ENCODE peak calls at places on chromosomes 6 and 20, in four cellular contexts. Q is NB4, B is MM.1S, L is IMR-90. K is an unnamed sample.
A peak's percentile ranks its signal among the peaks of the same experiment; 100 is the strongest.

GRCh38 chr6:111984081-111984480 is 69.8 kb upstream of the CCN6 start:
- DNase-seq in Q (no peak), B (no peak), L (no peak), K (no peak)

GRCh38 chr6:23589811-23590210 is 536.2 kb upstream of the NRSN1 start:
- DNase-seq in Q (no peak), B (no peak), L (no peak), K (no peak)

GRCh38 chr6:82906951-82907350 is 158.7 kb downstream of the UBE3D start:
- DNase-seq in Q (peak; percentile 65), B (no peak), L (peak; percentile 61), K (no peak)

GRCh38 chr6:69343856-69344255 is 453.0 kb downstream of the LMBRD1 start:
- DNase-seq in Q (no peak), B (no peak), L (no peak), K (no peak)

GRCh38 chr6:144898052-144898689 is 613.0 kb downstream of the UTRN start:
- DNase-seq in Q (no peak), B (no peak), L (peak; percentile 54), K (no peak)

GRCh38 chr6:16438677-16439615 is 200.6 kb downstream of the GMPR start:
- DNase-seq in Q (no peak), B (no peak), L (peak; percentile 70), K (peak; percentile 56)

GRCh38 chr6:66149132-66149531 is 442.1 kb upstream of the EYS start:
- DNase-seq in Q (no peak), B (no peak), L (no peak), K (no peak)

GRCh38 chr6:147756000-147756399 is 247.5 kb downstream of the SAMD5 start:
- DNase-seq in Q (no peak), B (no peak), L (no peak), K (no peak)

GRCh38 chr6:141521440-141521839 is 611.3 kb upstream of the GJE1 start:
- DNase-seq in Q (no peak), B (no peak), L (peak; percentile 34), K (no peak)

GRCh38 chr6:111032493-111033140 is 50.8 kb downstream of the RPF2 start:
- DNase-seq in Q (no peak), B (no peak), L (peak; percentile 50), K (no peak)

GRCh38 chr6:75546401-75546800 is 52.8 kb upstream of the FILIP1 start:
- DNase-seq in Q (peak; percentile 17), B (peak; percentile 17), L (peak; percentile 35), K (no peak)
- TF ChIP-seq CTCF in Q (no peak), B (peak; percentile 39), L (peak; percentile 43), K (no peak)

GRCh38 chr20:20712474-20713243 is at the start of gene RALGAPA2:
- DNase-seq in Q (peak; percentile 100), B (peak; percentile 98), L (peak; percentile 98), K (peak; percentile 98)
- TF ChIP-seq CTCF in Q (no peak), B (no peak), L (no peak), K (no peak)

GRCh38 chr6:4350571-4351505 is 215.5 kb upstream of the ECI2 start:
- DNase-seq in Q (no peak), B (no peak), L (peak; percentile 73), K (no peak)

GRCh38 chr6:4351506-4351852 is 216.1 kb upstream of the ECI2 start:
- DNase-seq in Q (no peak), B (no peak), L (no peak), K (no peak)

GRCh38 chr6:4352731-4353130 is 217.4 kb upstream of the ECI2 start:
- DNase-seq in Q (no peak), B (no peak), L (peak; percentile 34), K (no peak)

GRCh38 chr6:4354181-4354580 is 218.8 kb upstream of the ECI2 start:
- DNase-seq in Q (no peak), B (no peak), L (no peak), K (no peak)

DNA sequence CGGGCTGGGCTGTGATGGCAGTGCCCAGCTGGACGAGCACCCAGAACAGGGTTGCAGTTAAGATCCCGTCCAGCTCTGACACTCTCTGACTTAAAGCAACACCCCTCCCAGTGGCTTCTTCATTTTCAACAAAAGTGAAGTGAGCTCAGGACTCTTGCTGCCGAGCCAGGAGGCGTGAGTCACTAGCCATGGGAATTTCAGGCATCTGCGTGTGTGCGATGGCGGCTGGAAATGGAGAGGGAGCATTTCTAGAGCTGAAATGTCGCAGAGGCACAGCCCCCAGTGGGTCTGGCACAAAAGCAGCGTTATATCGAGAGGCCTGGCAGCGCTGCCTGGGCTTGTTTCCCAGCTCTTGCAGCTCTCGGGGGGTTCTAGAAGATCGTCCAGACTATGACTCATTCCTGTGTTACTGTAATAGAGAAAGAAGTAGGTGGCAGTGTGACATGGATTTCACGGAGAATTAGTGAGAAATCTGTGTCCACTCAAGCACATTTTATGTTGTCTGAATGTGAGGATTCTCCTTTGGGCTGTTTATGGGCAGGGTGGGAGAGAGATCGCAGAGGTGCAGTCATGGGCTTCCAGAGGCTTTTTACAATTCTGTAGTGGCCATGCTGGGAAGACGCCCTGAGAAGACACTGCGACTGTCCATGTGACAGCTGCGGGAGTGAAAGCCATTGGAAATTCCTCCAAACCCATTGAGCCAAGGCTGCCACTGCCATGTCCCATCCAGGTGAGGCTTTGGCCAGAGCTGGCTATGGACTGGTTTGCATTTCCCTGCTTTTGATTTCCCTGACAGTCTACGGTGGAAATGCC is 216.7 kb upstream of the ECI2 start:
- DNase-seq in Q (peak; percentile 30), B (no peak), L (peak; percentile 95), K (no peak)
- TF ChIP-seq CTCF in Q (no peak), B (no peak), L (peak; percentile 2), K (no peak)

GRCh38 chr6:85321926-85322325 is 128.0 kb upstream of the NT5E start:
- DNase-seq in Q (no peak), B (no peak), L (no peak), K (no peak)
- TF ChIP-seq CTCF in Q (no peak), B (no peak), L (no peak), K (no peak)

DNA sequence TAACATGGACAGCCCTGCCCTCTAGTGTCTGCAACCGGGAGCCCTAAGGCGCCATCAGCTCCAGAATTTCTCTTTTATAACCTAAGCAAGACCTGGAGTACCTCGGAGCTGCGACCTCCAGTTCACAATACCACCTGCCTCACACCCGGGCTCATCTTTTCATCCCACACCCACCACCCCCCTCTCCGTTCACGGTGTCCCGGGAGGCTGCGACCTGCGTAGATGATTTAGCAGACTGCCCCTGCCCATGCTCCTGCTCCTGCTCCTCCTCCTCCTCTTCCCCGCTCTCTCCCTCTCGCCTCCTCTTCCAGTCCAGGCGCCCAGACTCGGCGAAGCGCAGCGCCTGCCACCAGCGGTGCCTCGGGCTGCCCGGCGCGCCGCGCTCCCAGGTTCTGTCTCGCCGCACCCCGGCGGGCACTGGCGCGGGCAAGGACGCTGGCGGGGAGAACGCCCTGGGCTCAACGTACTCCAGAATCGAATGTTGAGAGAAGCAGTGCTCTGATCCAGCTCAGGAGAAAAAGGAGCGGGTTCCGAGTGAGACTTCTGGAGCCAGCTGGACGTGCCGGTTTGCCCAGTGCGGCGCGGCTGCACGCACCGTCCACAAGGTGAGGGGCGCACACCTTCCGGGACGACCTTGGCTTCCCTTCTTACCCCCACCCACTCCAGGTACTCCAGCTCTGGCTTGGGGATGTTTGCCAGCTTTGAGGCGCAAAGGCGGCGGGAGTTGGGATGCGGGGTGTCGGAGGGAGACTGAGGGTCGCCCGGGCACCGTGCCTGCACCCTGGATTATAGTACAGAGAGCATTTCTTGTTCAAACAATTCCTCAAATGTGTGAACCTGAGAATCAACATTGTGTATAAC is at the start of gene HTR1E:
- DNase-seq in Q (peak; percentile 59), B (peak; percentile 46), L (peak; percentile 2), K (peak; percentile 70)
- TF ChIP-seq CTCF in Q (peak; percentile 69), B (peak; percentile 77), L (peak; percentile 38), K (peak; percentile 22)

GRCh38 chr20:33791959-33792597 is 19.1 kb upstream of the CHMP4B start:
- DNase-seq in Q (peak; percentile 49), B (no peak), L (peak; percentile 37), K (peak; percentile 73)

GRCh38 chr20:33791021-33791420 is 20.1 kb upstream of the CHMP4B start:
- DNase-seq in Q (no peak), B (no peak), L (no peak), K (no peak)

GRCh38 chr20:33789858-33790182 is 21.3 kb upstream of the CHMP4B start:
- DNase-seq in Q (no peak), B (no peak), L (no peak), K (no peak)

GRCh38 chr20:33790571-33790970 is 20.6 kb upstream of the CHMP4B start:
- DNase-seq in Q (no peak), B (no peak), L (no peak), K (no peak)

DNA sequence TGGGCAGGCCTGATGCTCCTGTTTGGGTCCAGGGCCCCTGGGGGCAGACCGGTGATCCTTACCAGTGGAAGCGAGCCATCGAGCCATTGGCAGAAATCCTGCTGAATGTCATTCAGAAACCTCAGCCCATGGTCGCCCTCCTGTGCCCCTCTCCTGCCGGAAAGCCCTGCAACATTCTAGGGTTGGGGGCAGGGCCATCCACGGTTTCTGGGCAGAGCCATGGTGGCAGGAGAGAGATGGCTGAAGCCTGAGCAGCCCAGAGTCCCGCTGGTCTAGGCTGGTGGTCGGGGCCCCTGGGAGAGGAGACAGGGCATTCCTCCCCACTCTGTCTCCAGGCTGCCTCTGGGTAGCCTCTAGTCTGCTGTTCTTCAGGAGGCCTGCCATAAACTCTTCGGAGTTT is 19.6 kb upstream of the CHMP4B start:
- DNase-seq in Q (no peak), B (no peak), L (no peak), K (no peak)
- TF ChIP-seq CTCF in Q (no peak), B (no peak), L (no peak), K (no peak)

DNA sequence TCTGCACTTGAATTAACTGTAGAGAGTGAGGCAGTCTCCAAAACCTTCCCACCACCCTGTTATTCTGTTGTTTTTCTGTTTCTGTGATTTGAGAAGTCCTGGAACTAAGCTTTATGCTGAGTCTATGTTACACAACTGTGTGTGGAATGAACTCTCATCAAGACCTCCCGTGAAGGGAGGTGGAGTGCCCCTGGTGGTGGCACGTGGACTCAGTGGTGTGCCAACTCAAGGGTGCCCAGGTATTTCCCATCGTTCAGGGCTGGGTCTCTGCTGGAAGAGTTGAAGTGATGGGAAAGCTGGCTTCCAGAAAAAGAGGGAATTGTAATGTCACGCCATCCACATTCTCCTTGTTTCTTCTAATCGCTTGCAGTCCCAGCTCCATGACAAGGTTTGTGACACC is 374.2 kb downstream of the SMOC2 start:
- DNase-seq in Q (peak; percentile 12), B (no peak), L (no peak), K (no peak)
- TF ChIP-seq CTCF in Q (peak; percentile 54), B (no peak), L (no peak), K (no peak)

K was measured in GM20000.